ENCODE peak calls at places on chromosomes 2 and 18, in five cellular contexts. D is stimulated activated CD4-positive, alpha-beta T cell treated with anti-CD3 and anti-CD28 coated beads, Interleukin-15, amount 100 ng/mL, for 24 hours; J is NCI-H1092 treated with DMSO at 0.1 percent for 48 hours; E is KG1; O is stimulated activated naive CD8-positive, alpha-beta T cell treated with anti-CD3 and anti-CD28 coated beads, Interleukin-15, Interleukin-2, amounts not matched to agents 100 U/mL and 50 U/mL, for 24 hours. C is an unnamed sample.

GRCh38 chr2:9434484-9434883 is 11.0 kb downstream of the CPSF3 start:
- DNase-seq in D (no peak), J (no peak), E (no peak), O (no peak), C (no peak)

GRCh38 chr18:10304853-10305252 is 149.6 kb upstream of the APCDD1 start:
- DNase-seq in D (no peak), J (no peak), E (no peak), O (no peak), C (no peak)

GRCh38 chr2:152647417-152648010 is 69.7 kb downstream of the PRPF40A start:
- DNase-seq in D (no peak), J (peak), E (no peak), O (no peak), C (peak)

GRCh38 chr18:43800584-43800983 is 523.3 kb upstream of the SYT4 start:
- DNase-seq in D (no peak), J (no peak), E (no peak), O (no peak), C (no peak)

GRCh38 chr2:88865801-88866353 is 174.4 kb downstream of the RPIA start:
- DNase-seq in D (no peak), J (no peak), E (no peak), O (no peak), C (no peak)

GRCh38 chr2:43300781-43301586 is 74.6 kb upstream of the ZFP36L2 start:
- DNase-seq in D (no peak), J (peak), E (no peak), O (no peak), C (no peak)

GRCh38 chr2:184338776-184339175 is 259.6 kb upstream of the ZNF804A start:
- DNase-seq in D (no peak), J (no peak), E (no peak), O (no peak), C (no peak)

GRCh38 chr2:160700415-160700814 is 206.8 kb upstream of the RBMS1 start:
- DNase-seq in D (no peak), J (no peak), E (no peak), O (no peak), C (no peak)

GRCh38 chr18:8212893-8213805 is 396.1 kb upstream of the RAB12 start:
- DNase-seq in D (no peak), J (no peak), E (no peak), O (no peak), C (no peak)

GRCh38 chr18:30415903-30416302 is 626.6 kb downstream of the DSC3 start:
- DNase-seq in D (no peak), J (no peak), E (no peak), O (no peak), C (no peak)

GRCh38 chr18:58004317-58004716 is 39.7 kb upstream of the NEDD4L start:
- DNase-seq in D (no peak), J (no peak), E (no peak), O (no peak), C (no peak)

GRCh38 chr2:30691948-30692828 is 115.1 kb downstream of the CAPN13 start:
- DNase-seq in D (no peak), J (no peak), E (no peak), O (no peak), C (no peak)

GRCh38 chr2:188495990-188496431 is 204.3 kb downstream of the GULP1 start:
- DNase-seq in D (no peak), J (no peak), E (no peak), O (no peak), C (peak)

GRCh38 chr18:57803119-57803969 is at the start of gene ATP8B1:
- DNase-seq in D (peak), J (peak), E (no peak), O (peak), C (peak)

GRCh38 chr2:23620841-23621341 is 235.9 kb downstream of the KLHL29 start:
- DNase-seq in D (no peak), J (peak), E (no peak), O (no peak), C (peak)

GRCh38 chr18:8801263-8801901 is 96.0 kb downstream of the MTCL1 start:
- DNase-seq in D (no peak), J (no peak), E (no peak), O (no peak), C (no peak)

GRCh38 chr2:71282493-71282892 is 49.1 kb upstream of the ZNF638 start:
- DNase-seq in D (no peak), J (no peak), E (no peak), O (no peak), C (peak)

GRCh38 chr18:76490701-76491171 is 4.3 kb downstream of the ZNF516 start:
- DNase-seq in D (peak), J (no peak), E (no peak), O (peak), C (peak)

GRCh38 chr2:180048256-180048655 is 41.2 kb upstream of the CWC22 start:
- DNase-seq in D (no peak), J (no peak), E (no peak), O (no peak), C (no peak)

GRCh38 chr2:196535742-196536141 is 103.8 kb upstream of the CCDC150 start:
- DNase-seq in D (no peak), J (no peak), E (no peak), O (no peak), C (no peak)

GRCh38 chr2:109376796-109377495 is 236.8 kb downstream of the SEPTIN10 start:
- DNase-seq in D (no peak), J (no peak), E (no peak), O (no peak), C (no peak)

GRCh38 chr2:84925724-84926376 is 20.4 kb downstream of the TMSB10 start:
- DNase-seq in D (peak), J (peak), E (peak), O (peak), C (peak)

GRCh38 chr2:30303094-30303493 is 71.8 kb downstream of the LBH start:
- DNase-seq in D (no peak), J (no peak), E (no peak), O (no peak), C (no peak)

GRCh38 chr2:77192811-77193289 is 329.3 kb downstream of the LRRTM4 start:
- DNase-seq in D (no peak), J (no peak), E (no peak), O (no peak), C (no peak)

GRCh38 chr2:60958800-60959199 is 58.7 kb upstream of the PEX13 start:
- DNase-seq in D (no peak), J (no peak), E (no peak), O (no peak), C (no peak)

GRCh38 chr2:241011751-241012510 is 13.5 kb downstream of the SNED1 start:
- DNase-seq in D (no peak), J (no peak), E (no peak), O (no peak), C (no peak)

GRCh38 chr18:3526421-3527354 is 76.7 kb downstream of the TGIF1 start:
- DNase-seq in D (no peak), J (peak), E (peak), O (no peak), C (peak)

GRCh38 chr2:215657844-215658243 is 222.0 kb upstream of the FN1 start:
- DNase-seq in D (no peak), J (no peak), E (no peak), O (no peak), C (no peak)

GRCh38 chr2:149612122-149612521 is 24.5 kb upstream of the MMADHC start:
- DNase-seq in D (no peak), J (no peak), E (no peak), O (no peak), C (no peak)

GRCh38 chr2:19649785-19650380 is 251.9 kb downstream of the TTC32 start:
- DNase-seq in D (no peak), J (no peak), E (no peak), O (no peak), C (no peak)